ENCODE peak calls at places on chromosome 14, in six cellular contexts. W is right cardiac atrium, B is tibial artery, E is Caco-2, C is breast epithelium, H is PC-9. R is an unnamed sample. For H3K4me1, the result is how much of the 10 kb centered on the place peaks cover.

GRCh38 chr14:61973981-61974380 is 211.8 kb downstream of the SNAPC1 start:
- DNase-seq in C (no peak), B (no peak), E (no peak), W (no peak), H (no peak), R (no peak)

GRCh38 chr14:65361920-65362319 is 50.6 kb upstream of the FUT8 start:
- DNase-seq in W (peak), H (no peak), C (no peak), B (peak), E (no peak), R (no peak)

GRCh38 chr14:72608391-72609204 is 285.3 kb downstream of the DPF3 start:
- DNase-seq in W (no peak), C (no peak), B (no peak), E (no peak), H (no peak), R (no peak)

GRCh38 chr14:30419037-30419436 is 139.9 kb upstream of the G2E3 start:
- DNase-seq in C (no peak), B (no peak), H (no peak), W (no peak), E (no peak), R (no peak)

GRCh38 chr14:76806446-76806845 is 6.2 kb downstream of the ANGEL1 start:
- DNase-seq in W (no peak), C (no peak), H (no peak), E (no peak), B (no peak), R (no peak)

GRCh38 chr14:52399886-52400599 is 85.9 kb downstream of the PTGER2 start:
- DNase-seq in E (no peak), W (no peak), C (no peak), B (no peak), H (no peak), R (no peak)

GRCh38 chr14:74706101-74706500 is 6.8 kb downstream of the AREL1 start:
- DNase-seq in B (no peak), C (no peak), H (no peak), W (no peak), E (no peak), R (no peak)

GRCh38 chr14:85475113-85475512 is 54.8 kb upstream of the FLRT2 start:
- DNase-seq in W (no peak), B (no peak), E (no peak), C (no peak), H (no peak), R (no peak)

GRCh38 chr14:73427516-73428264 is 30.7 kb downstream of the NUMB start:
- DNase-seq in B (no peak), H (no peak), C (no peak), W (no peak), E (no peak), R (no peak)

GRCh38 chr14:73323889-73324535 is 86.7 kb downstream of the PAPLN start:
- DNase-seq in H (no peak), E (peak), C (no peak), W (no peak), B (no peak), R (no peak)

GRCh38 chr14:71290960-71291466 is 383.8 kb downstream of the PCNX1 start:
- DNase-seq in H (peak), W (no peak), B (no peak), C (no peak), E (no peak), R (no peak)

GRCh38 chr14:51328089-51328941 is 88.3 kb downstream of the TMX1 start:
- DNase-seq in C (no peak), E (no peak), W (no peak), B (no peak), H (peak), R (no peak)

GRCh38 chr14:91817566-91818325 is 49.6 kb downstream of the TC2N start:
- DNase-seq in C (no peak), B (no peak), W (no peak), H (no peak), E (no peak), R (no peak)

GRCh38 chr14:59739794-59740193 is 130.8 kb downstream of the RTN1 start:
- DNase-seq in C (no peak), H (no peak), E (no peak), B (peak), W (no peak), R (no peak)

GRCh38 chr14:55448146-55448614 is 7.8 kb upstream of the TBPL2 start:
- DNase-seq in B (no peak), E (no peak), C (no peak), W (no peak), H (peak), R (no peak)

GRCh38 chr14:55450539-55450938 is 10.1 kb upstream of the TBPL2 start:
- DNase-seq in H (no peak), E (no peak), W (no peak), B (no peak), C (no peak), R (no peak)

GRCh38 chr14:55450124-55450523 is 9.7 kb upstream of the TBPL2 start:
- DNase-seq in W (no peak), B (no peak), H (no peak), C (no peak), E (no peak), R (no peak)

GRCh38 chr14:55450987-55451386 is 10.6 kb upstream of the TBPL2 start:
- DNase-seq in B (no peak), E (no peak), W (no peak), C (no peak), H (no peak), R (no peak)

GRCh38 chr14:55449116-55449515 is 8.7 kb upstream of the TBPL2 start:
- DNase-seq in C (no peak), H (no peak), B (no peak), W (no peak), E (no peak), R (no peak)
- H3K4me1 ChIP-seq in C (under half), H (half or more), B (under half), W (under half), E (under half), R (under half)

DNA sequence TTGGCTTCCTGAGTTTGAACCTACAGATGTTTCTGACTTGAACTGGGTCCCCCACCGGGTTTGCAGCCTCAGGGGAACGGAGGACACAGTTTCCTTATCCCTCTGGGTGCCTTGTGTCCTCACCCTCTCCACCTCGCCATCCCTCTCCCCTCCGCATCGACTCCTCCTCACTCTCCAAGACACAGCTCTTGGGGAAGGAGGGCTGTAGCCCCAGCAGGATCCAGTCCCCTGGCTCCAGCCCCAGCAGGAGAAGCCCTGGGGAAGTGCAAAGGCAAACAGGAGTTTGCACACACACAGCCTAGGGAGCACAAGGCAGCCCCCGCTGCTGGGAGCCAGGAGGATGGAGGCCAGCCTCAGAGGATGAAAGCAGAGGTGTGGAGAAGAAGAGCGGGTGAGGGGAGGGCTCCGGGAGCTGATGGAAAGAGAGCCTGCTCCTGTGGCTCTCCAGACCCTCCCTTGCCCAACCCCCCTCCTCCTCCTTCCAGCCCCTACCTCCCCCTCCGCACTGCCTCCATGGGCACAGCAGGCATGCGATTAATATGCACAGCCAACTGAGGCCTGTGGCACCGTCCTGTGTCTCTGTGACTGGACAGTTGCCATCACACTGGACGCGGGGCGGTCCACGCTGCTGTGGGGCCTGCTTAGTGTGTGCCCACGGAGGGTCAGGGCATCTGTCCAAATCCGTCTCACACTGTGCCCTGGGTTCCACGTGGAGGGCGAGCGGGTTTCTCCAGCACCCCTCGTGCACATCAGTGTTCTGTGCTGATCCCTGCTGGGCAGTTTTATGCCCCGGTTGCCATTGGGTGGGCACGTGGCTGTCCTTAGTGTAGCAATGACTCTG is 193.7 kb upstream of the DIO3 start:
- DNase-seq in W (no peak), B (no peak), C (no peak), E (no peak), H (no peak), R (no peak)
- H3K4me1 ChIP-seq in W (under half), B (under half), C (under half), E (under half), H (under half), R (under half)

GRCh38 chr14:93943930-93944329 is 16.8 kb downstream of the FAM181A start:
- DNase-seq in H (no peak), C (no peak), W (peak), B (no peak), E (no peak), R (no peak)
- H3K4me1 ChIP-seq in H (under half), C (under half), W (under half), B (under half), E (under half), R (under half)

DNA sequence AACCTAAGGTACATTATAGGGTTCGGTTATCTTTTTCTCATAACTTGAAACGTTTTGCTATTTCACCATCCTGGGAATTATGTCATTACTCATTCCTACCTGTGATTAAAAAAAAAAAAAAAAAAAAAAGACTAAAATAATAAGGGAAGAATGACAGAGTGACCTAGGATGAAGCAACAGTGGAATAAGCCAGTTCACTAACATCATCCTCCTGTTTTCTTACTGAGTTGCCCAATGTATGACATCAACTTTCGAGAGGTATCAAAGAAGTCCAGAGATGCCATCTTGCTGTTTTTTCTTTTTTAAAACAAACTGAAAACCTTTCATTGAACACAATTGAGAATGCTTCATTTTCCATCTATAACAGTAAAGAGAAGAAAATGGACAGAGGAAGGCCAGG is 42.8 kb downstream of the AMN start:
- DNase-seq in W (no peak), E (no peak), C (no peak), H (no peak), B (no peak), R (no peak)
- H3K4me1 ChIP-seq in W (under half), E (under half), C (under half), H (under half), B (under half), R (under half)

DNA sequence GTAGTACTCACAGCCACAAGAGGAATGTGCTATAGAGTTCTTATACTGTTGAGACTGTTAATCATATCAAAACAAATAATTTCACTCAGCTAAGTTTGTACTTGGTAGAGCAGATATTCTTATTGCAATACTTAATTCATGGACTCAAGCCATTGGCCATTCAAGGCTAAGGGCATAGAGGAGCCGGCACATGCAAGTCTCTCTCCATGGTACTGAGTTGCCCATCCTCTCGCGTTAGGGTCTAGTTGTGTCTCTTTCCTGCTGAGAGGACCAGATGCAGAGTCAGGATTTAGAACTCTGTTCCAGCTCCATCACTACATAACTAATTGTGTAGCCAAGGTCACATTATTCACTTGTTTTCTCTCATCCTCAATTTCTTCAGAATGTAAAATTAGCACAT is 14.4 kb upstream of the TUNAR start:
- DNase-seq in W (no peak), B (no peak), E (no peak), H (no peak), C (no peak), R (no peak)
- H3K4me1 ChIP-seq in W (under half), B (under half), E (under half), H (under half), C (under half), R (under half)

GRCh38 chr14:34711808-34712712 is 2.3 kb downstream of the CFL2 start:
- DNase-seq in H (no peak), C (no peak), W (no peak), B (no peak), E (no peak), R (no peak)

GRCh38 chr14:34713122-34713680 is 1.2 kb downstream of the CFL2 start:
- DNase-seq in B (no peak), E (no peak), W (no peak), C (no peak), H (no peak), R (no peak)

GRCh38 chr14:34710006-34710405 is 4.4 kb downstream of the CFL2 start:
- DNase-seq in C (no peak), B (no peak), E (no peak), H (no peak), W (no peak), R (no peak)

GRCh38 chr14:34710744-34711143 is 3.6 kb downstream of the CFL2 start:
- DNase-seq in H (no peak), E (no peak), C (no peak), B (no peak), W (no peak), R (no peak)

GRCh38 chr14:34711169-34711568 is 3.2 kb downstream of the CFL2 start:
- DNase-seq in H (no peak), W (no peak), E (no peak), B (no peak), C (no peak), R (no peak)
- H3K4me1 ChIP-seq in H (under half), W (under half), E (under half), B (half or more), C (under half), R (under half)

DNA sequence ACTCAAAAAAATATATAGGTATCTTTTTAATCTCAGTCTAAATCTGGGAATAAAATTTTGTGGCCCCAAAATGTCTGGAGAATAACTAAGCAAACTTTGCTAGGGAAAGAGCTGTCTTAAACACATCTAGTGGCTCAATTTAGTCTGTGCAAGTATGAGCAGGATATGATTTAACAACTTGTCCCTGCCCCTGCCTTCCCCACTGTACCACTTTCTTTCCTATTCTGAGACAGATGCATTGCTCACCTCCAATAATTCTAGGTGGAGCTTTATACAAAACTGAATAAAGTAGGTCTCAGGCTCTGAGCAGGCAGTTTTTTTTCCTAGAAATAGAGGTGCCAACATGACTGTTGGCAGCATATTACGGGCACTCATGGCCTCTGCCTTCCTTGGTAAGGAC is 412.1 kb downstream of the DAD1 start:
- DNase-seq in E (no peak), H (no peak), W (no peak), C (no peak), B (no peak), R (no peak)
- H3K4me1 ChIP-seq in E (under half), H (under half), W (under half), C (under half), B (under half), R (under half)

R was measured in iPS DF 6.9.